ENCODE peak calls at places on chromosomes 16 and 17, in five cellular contexts. T, A, O, W and I are unnamed samples.

GRCh38 chr17:6927290-6927844 is 68.5 kb upstream of the ALOX12 start:
- DNase-seq in T (no peak), A (no peak), O (no peak), W (no peak), I (no peak)

GRCh38 chr17:8273884-8274444 is 14.5 kb upstream of the RANGRF start:
- DNase-seq in T (no peak), A (no peak), O (no peak), W (no peak), I (no peak)

GRCh38 chr16:9062301-9062700 is 29.1 kb upstream of the HAPSTR1 start:
- DNase-seq in T (no peak), A (no peak), O (no peak), W (no peak), I (no peak)

GRCh38 chr17:76561799-76562268 is 22.0 kb downstream of the PRCD start:
- DNase-seq in T (no peak), A (no peak), O (no peak), W (no peak), I (no peak)

GRCh38 chr17:77692571-77693161 is 265.8 kb upstream of the TNRC6C start:
- DNase-seq in T (no peak), A (no peak), O (peak), W (peak), I (no peak)

GRCh38 chr16:18932243-18932997 is 6.2 kb upstream of the SMG1 start:
- DNase-seq in T (no peak), A (no peak), O (no peak), W (no peak), I (no peak)

GRCh38 chr17:75720656-75721462 is at the start of gene ITGB4:
- DNase-seq in T (peak), A (peak), O (peak), W (no peak), I (peak)

GRCh38 chr16:3857189-3858013 is 23.1 kb downstream of the CREBBP start:
- DNase-seq in T (no peak), A (peak), O (peak), W (no peak), I (no peak)

GRCh38 chr16:65698943-65699342 is 577.1 kb upstream of the CDH11 start:
- DNase-seq in T (no peak), A (no peak), O (no peak), W (no peak), I (no peak)

GRCh38 chr16:89113152-89113547 is 19.5 kb downstream of the ACSF3 start:
- DNase-seq in T (no peak), A (no peak), O (no peak), W (no peak), I (no peak)

GRCh38 chr17:51046527-51047384 is 73.9 kb downstream of the SPAG9 start:
- DNase-seq in T (peak), A (no peak), O (no peak), W (no peak), I (peak)

GRCh38 chr16:14409563-14409962 is 220.5 kb downstream of the PARN start:
- DNase-seq in T (no peak), A (no peak), O (no peak), W (no peak), I (no peak)

GRCh38 chr17:39927928-39928867 is 666 bp downstream of the LRRC3C start:
- DNase-seq in T (no peak), A (peak), O (no peak), W (no peak), I (no peak)

GRCh38 chr17:45951403-45951802 is 47.6 kb upstream of the STH start:
- DNase-seq in T (no peak), A (no peak), O (no peak), W (no peak), I (no peak)

GRCh38 chr16:28521436-28521835 is 14.8 kb upstream of the IL27 start:
- DNase-seq in T (no peak), A (no peak), O (no peak), W (no peak), I (no peak)

GRCh38 chr17:8124350-8125195 is 667 bp upstream of the HES7 start:
- DNase-seq in T (no peak), A (no peak), O (no peak), W (no peak), I (no peak)

GRCh38 chr17:75514299-75515228 is 773 bp downstream of the CASKIN2 start:
- DNase-seq in T (no peak), A (no peak), O (no peak), W (no peak), I (no peak)

GRCh38 chr16:57446530-57447141 is 549 bp downstream of the CIAPIN1 start:
- DNase-seq in T (peak), A (no peak), O (peak), W (no peak), I (no peak)

GRCh38 chr16:72291531-72291981 is 119.6 kb upstream of the PMFBP1 start:
- DNase-seq in T (no peak), A (no peak), O (no peak), W (no peak), I (peak)

GRCh38 chr16:4534151-4534790 is 4.3 kb downstream of the CDIP1 start:
- DNase-seq in T (peak), A (no peak), O (peak), W (no peak), I (no peak)

GRCh38 chr17:68197997-68198930 is 49.6 kb upstream of the AMZ2 start:
- DNase-seq in T (no peak), A (no peak), O (peak), W (no peak), I (no peak)

GRCh38 chr17:49190932-49191331 is 19.4 kb downstream of the GNGT2 start:
- DNase-seq in T (peak), A (no peak), O (peak), W (no peak), I (no peak)

GRCh38 chr17:19753049-19753444 is 4.9 kb upstream of the ALDH3A1 start:
- DNase-seq in T (peak), A (no peak), O (no peak), W (peak), I (peak)

GRCh38 chr17:2084129-2084765 is 29.3 kb downstream of the HIC1 start:
- DNase-seq in T (no peak), A (no peak), O (no peak), W (no peak), I (no peak)

GRCh38 chr17:29973005-29973404 is 31.6 kb downstream of the EFCAB5 start:
- DNase-seq in T (no peak), A (no peak), O (no peak), W (no peak), I (no peak)

GRCh38 chr16:74841904-74842303 is 67.3 kb upstream of the FA2H start:
- DNase-seq in T (no peak), A (no peak), O (no peak), W (peak), I (no peak)

GRCh38 chr16:20349615-20350014 is 2.9 kb downstream of the UMOD start:
- DNase-seq in T (no peak), A (no peak), O (no peak), W (no peak), I (no peak)

GRCh38 chr16:3716831-3717234 is 491 bp downstream of the TRAP1 start:
- DNase-seq in T (peak), A (no peak), O (peak), W (no peak), I (peak)

GRCh38 chr17:69060835-69061234 is at the start of gene ABCA9:
- DNase-seq in T (no peak), A (no peak), O (no peak), W (no peak), I (peak)

GRCh38 chr16:11121909-11122692 is 133.9 kb downstream of the SOCS1 start:
- DNase-seq in T (peak), A (no peak), O (no peak), W (no peak), I (no peak)

GRCh38 chr17:50213026-50214015 is 11.9 kb upstream of the COL1A1 start:
- DNase-seq in T (no peak), A (no peak), O (peak), W (no peak), I (no peak)

GRCh38 chr16:3089717-3090592 is 9.1 kb downstream of the ZSCAN10 start:
- DNase-seq in T (peak), A (no peak), O (no peak), W (no peak), I (no peak)